ENCODE peak calls at places on chromosomes 3 and 15, in ten cellular contexts. One of them, this sample, is unnamed.

GRCh38 chr3:127613406-127613805 is 15.2 kb downstream of the MCM2 start:
- DNase-seq in cardiac fibroblast: peak
- DNase-seq in frontal cortex: no peak
- DNase-seq in NCI-H446: no peak
- DNase-seq in SW 1271: no peak
- DNase-seq in AG10803: peak
- DNase-seq in heart left ventricle: no peak
- DNase-seq in activated T-cell treated with anti-CD3 and anti-CD28 coated beads, Interleukin-2, amount 50 U/mL, for 72 hours: no peak
- DNase-seq in NT2/D1: no peak
- DNase-seq in NCI-H2081: no peak
- DNase-seq in this sample: no peak

GRCh38 chr15:85504739-85505676 is 124.6 kb downstream of the AKAP13 start:
- DNase-seq in NCI-H446: peak
- DNase-seq in activated T-cell treated with anti-CD3 and anti-CD28 coated beads, Interleukin-2, amount 50 U/mL, for 72 hours: peak
- DNase-seq in frontal cortex: peak
- DNase-seq in NCI-H2081: peak
- DNase-seq in NT2/D1: peak
- DNase-seq in cardiac fibroblast: peak
- DNase-seq in AG10803: peak
- DNase-seq in SW 1271: peak
- DNase-seq in heart left ventricle: no peak
- DNase-seq in this sample: peak

GRCh38 chr3:117540583-117540982 is 831.0 kb downstream of the TUSC7 start:
- DNase-seq in frontal cortex: no peak
- DNase-seq in SW 1271: no peak
- DNase-seq in heart left ventricle: no peak
- DNase-seq in NT2/D1: no peak
- DNase-seq in NCI-H446: no peak
- DNase-seq in cardiac fibroblast: no peak
- DNase-seq in NCI-H2081: no peak
- DNase-seq in activated T-cell treated with anti-CD3 and anti-CD28 coated beads, Interleukin-2, amount 50 U/mL, for 72 hours: no peak
- DNase-seq in AG10803: no peak
- DNase-seq in this sample: no peak

GRCh38 chr3:113405180-113405579 is 36.1 kb downstream of the CFAP44 start:
- DNase-seq in SW 1271: no peak
- DNase-seq in activated T-cell treated with anti-CD3 and anti-CD28 coated beads, Interleukin-2, amount 50 U/mL, for 72 hours: no peak
- DNase-seq in frontal cortex: no peak
- DNase-seq in NCI-H2081: no peak
- DNase-seq in heart left ventricle: no peak
- DNase-seq in cardiac fibroblast: peak
- DNase-seq in NCI-H446: no peak
- DNase-seq in NT2/D1: no peak
- DNase-seq in AG10803: peak
- DNase-seq in this sample: no peak

GRCh38 chr3:14252321-14253021 is 73.9 kb downstream of the LSM3 start:
- DNase-seq in cardiac fibroblast: no peak
- DNase-seq in NT2/D1: no peak
- DNase-seq in AG10803: no peak
- DNase-seq in SW 1271: no peak
- DNase-seq in NCI-H446: no peak
- DNase-seq in activated T-cell treated with anti-CD3 and anti-CD28 coated beads, Interleukin-2, amount 50 U/mL, for 72 hours: no peak
- DNase-seq in NCI-H2081: no peak
- DNase-seq in frontal cortex: no peak
- DNase-seq in heart left ventricle: no peak
- DNase-seq in this sample: no peak

GRCh38 chr15:31433101-31433500 is 106.5 kb downstream of the KLF13 start:
- DNase-seq in activated T-cell treated with anti-CD3 and anti-CD28 coated beads, Interleukin-2, amount 50 U/mL, for 72 hours: no peak
- DNase-seq in NCI-H2081: no peak
- DNase-seq in SW 1271: no peak
- DNase-seq in AG10803: no peak
- DNase-seq in NCI-H446: no peak
- DNase-seq in cardiac fibroblast: no peak
- DNase-seq in frontal cortex: no peak
- DNase-seq in heart left ventricle: no peak
- DNase-seq in NT2/D1: no peak
- DNase-seq in this sample: no peak

GRCh38 chr15:60696523-60696859 is 217.5 kb upstream of the ICE2 start:
- DNase-seq in NT2/D1: no peak
- DNase-seq in SW 1271: no peak
- DNase-seq in cardiac fibroblast: no peak
- DNase-seq in AG10803: no peak
- DNase-seq in heart left ventricle: no peak
- DNase-seq in activated T-cell treated with anti-CD3 and anti-CD28 coated beads, Interleukin-2, amount 50 U/mL, for 72 hours: no peak
- DNase-seq in frontal cortex: no peak
- DNase-seq in NCI-H446: no peak
- DNase-seq in NCI-H2081: no peak
- DNase-seq in this sample: no peak

GRCh38 chr3:119575507-119575906 is 3.8 kb upstream of the ADPRH start:
- DNase-seq in frontal cortex: no peak
- DNase-seq in activated T-cell treated with anti-CD3 and anti-CD28 coated beads, Interleukin-2, amount 50 U/mL, for 72 hours: no peak
- DNase-seq in NCI-H2081: no peak
- DNase-seq in NT2/D1: no peak
- DNase-seq in AG10803: no peak
- DNase-seq in NCI-H446: no peak
- DNase-seq in heart left ventricle: no peak
- DNase-seq in SW 1271: no peak
- DNase-seq in cardiac fibroblast: no peak
- DNase-seq in this sample: no peak

GRCh38 chr15:79459666-79460065 is 27.5 kb downstream of the MINAR1 start:
- DNase-seq in AG10803: no peak
- DNase-seq in frontal cortex: no peak
- DNase-seq in activated T-cell treated with anti-CD3 and anti-CD28 coated beads, Interleukin-2, amount 50 U/mL, for 72 hours: no peak
- DNase-seq in heart left ventricle: no peak
- DNase-seq in NT2/D1: no peak
- DNase-seq in cardiac fibroblast: no peak
- DNase-seq in SW 1271: no peak
- DNase-seq in NCI-H2081: no peak
- DNase-seq in NCI-H446: no peak
- DNase-seq in this sample: no peak

GRCh38 chr3:178434206-178434805 is 101.9 kb upstream of the KCNMB2 start:
- DNase-seq in NT2/D1: peak
- DNase-seq in activated T-cell treated with anti-CD3 and anti-CD28 coated beads, Interleukin-2, amount 50 U/mL, for 72 hours: no peak
- DNase-seq in NCI-H446: peak
- DNase-seq in AG10803: no peak
- DNase-seq in heart left ventricle: no peak
- DNase-seq in NCI-H2081: peak
- DNase-seq in cardiac fibroblast: peak
- DNase-seq in SW 1271: no peak
- DNase-seq in frontal cortex: peak
- DNase-seq in this sample: no peak

GRCh38 chr15:52103217-52104207 is 9.1 kb downstream of the BCL2L10 start:
- DNase-seq in heart left ventricle: no peak
- DNase-seq in SW 1271: peak
- DNase-seq in cardiac fibroblast: peak
- DNase-seq in activated T-cell treated with anti-CD3 and anti-CD28 coated beads, Interleukin-2, amount 50 U/mL, for 72 hours: peak
- DNase-seq in NT2/D1: no peak
- DNase-seq in NCI-H2081: no peak
- DNase-seq in frontal cortex: peak
- DNase-seq in AG10803: peak
- DNase-seq in NCI-H446: peak
- DNase-seq in this sample: no peak

GRCh38 chr3:51705276-51706020 is 1.4 kb upstream of the GRM2 start:
- DNase-seq in NCI-H446: no peak
- DNase-seq in SW 1271: no peak
- DNase-seq in AG10803: no peak
- DNase-seq in frontal cortex: no peak
- DNase-seq in NT2/D1: no peak
- DNase-seq in activated T-cell treated with anti-CD3 and anti-CD28 coated beads, Interleukin-2, amount 50 U/mL, for 72 hours: no peak
- DNase-seq in cardiac fibroblast: no peak
- DNase-seq in NCI-H2081: no peak
- DNase-seq in heart left ventricle: peak
- DNase-seq in this sample: no peak

GRCh38 chr15:74866090-74866489 is 7.1 kb downstream of the SCAMP2 start:
- DNase-seq in activated T-cell treated with anti-CD3 and anti-CD28 coated beads, Interleukin-2, amount 50 U/mL, for 72 hours: no peak
- DNase-seq in AG10803: peak
- DNase-seq in NT2/D1: no peak
- DNase-seq in frontal cortex: no peak
- DNase-seq in SW 1271: no peak
- DNase-seq in heart left ventricle: no peak
- DNase-seq in NCI-H446: no peak
- DNase-seq in NCI-H2081: no peak
- DNase-seq in cardiac fibroblast: peak
- DNase-seq in this sample: no peak

GRCh38 chr3:128463354-128463753 is 3.3 kb downstream of the DNAJB8 start:
- DNase-seq in heart left ventricle: no peak
- DNase-seq in NT2/D1: no peak
- DNase-seq in activated T-cell treated with anti-CD3 and anti-CD28 coated beads, Interleukin-2, amount 50 U/mL, for 72 hours: no peak
- DNase-seq in SW 1271: no peak
- DNase-seq in frontal cortex: no peak
- DNase-seq in NCI-H446: no peak
- DNase-seq in AG10803: no peak
- DNase-seq in NCI-H2081: no peak
- DNase-seq in cardiac fibroblast: no peak
- DNase-seq in this sample: no peak

GRCh38 chr3:117063910-117064309 is 354.3 kb downstream of the TUSC7 start:
- DNase-seq in SW 1271: no peak
- DNase-seq in NCI-H2081: no peak
- DNase-seq in AG10803: peak
- DNase-seq in frontal cortex: peak
- DNase-seq in NT2/D1: no peak
- DNase-seq in heart left ventricle: no peak
- DNase-seq in NCI-H446: no peak
- DNase-seq in cardiac fibroblast: peak
- DNase-seq in activated T-cell treated with anti-CD3 and anti-CD28 coated beads, Interleukin-2, amount 50 U/mL, for 72 hours: no peak
- DNase-seq in this sample: no peak

GRCh38 chr15:76994971-76995945 is at the start of gene PSTPIP1:
- DNase-seq in frontal cortex: peak
- DNase-seq in heart left ventricle: peak
- DNase-seq in SW 1271: no peak
- DNase-seq in AG10803: peak
- DNase-seq in NCI-H2081: no peak
- DNase-seq in cardiac fibroblast: no peak
- DNase-seq in NT2/D1: no peak
- DNase-seq in NCI-H446: peak
- DNase-seq in activated T-cell treated with anti-CD3 and anti-CD28 coated beads, Interleukin-2, amount 50 U/mL, for 72 hours: peak
- DNase-seq in this sample: no peak

GRCh38 chr15:92611995-92612745 is 43.4 kb downstream of the FAM174B start:
- DNase-seq in NT2/D1: no peak
- DNase-seq in heart left ventricle: no peak
- DNase-seq in NCI-H446: no peak
- DNase-seq in NCI-H2081: no peak
- DNase-seq in AG10803: peak
- DNase-seq in cardiac fibroblast: no peak
- DNase-seq in frontal cortex: peak
- DNase-seq in activated T-cell treated with anti-CD3 and anti-CD28 coated beads, Interleukin-2, amount 50 U/mL, for 72 hours: no peak
- DNase-seq in SW 1271: no peak
- DNase-seq in this sample: no peak

GRCh38 chr3:170338690-170339340 is 18.7 kb upstream of the SKIL start:
- DNase-seq in AG10803: no peak
- DNase-seq in activated T-cell treated with anti-CD3 and anti-CD28 coated beads, Interleukin-2, amount 50 U/mL, for 72 hours: no peak
- DNase-seq in NCI-H446: no peak
- DNase-seq in heart left ventricle: no peak
- DNase-seq in cardiac fibroblast: no peak
- DNase-seq in NT2/D1: no peak
- DNase-seq in NCI-H2081: no peak
- DNase-seq in frontal cortex: no peak
- DNase-seq in SW 1271: no peak
- DNase-seq in this sample: no peak

GRCh38 chr15:52415628-52416027 is 113.1 kb downstream of the MYO5A start:
- DNase-seq in AG10803: no peak
- DNase-seq in cardiac fibroblast: peak
- DNase-seq in frontal cortex: no peak
- DNase-seq in SW 1271: no peak
- DNase-seq in NCI-H446: no peak
- DNase-seq in NT2/D1: no peak
- DNase-seq in heart left ventricle: no peak
- DNase-seq in NCI-H2081: no peak
- DNase-seq in activated T-cell treated with anti-CD3 and anti-CD28 coated beads, Interleukin-2, amount 50 U/mL, for 72 hours: no peak
- DNase-seq in this sample: no peak

GRCh38 chr15:62105266-62105665 is 38.5 kb downstream of the C2CD4A start:
- DNase-seq in cardiac fibroblast: no peak
- DNase-seq in AG10803: no peak
- DNase-seq in heart left ventricle: no peak
- DNase-seq in NCI-H2081: no peak
- DNase-seq in SW 1271: no peak
- DNase-seq in frontal cortex: no peak
- DNase-seq in NCI-H446: no peak
- DNase-seq in NT2/D1: no peak
- DNase-seq in activated T-cell treated with anti-CD3 and anti-CD28 coated beads, Interleukin-2, amount 50 U/mL, for 72 hours: no peak
- DNase-seq in this sample: no peak